ENCODE peak calls at places on chromosomes 3 and 15, in seven cellular contexts. T is K562, I is SK-N-SH, F is H1, A is HepG2, D is GM12878, U is HCT116. O is an unnamed sample.

GRCh38 chr3:51374456-51374855 is 10.6 kb upstream of the MANF start:
- DNase-seq in T (no peak), I (no peak), F (no peak), A (no peak), D (no peak), U (no peak), O (no peak)

GRCh38 chr3:16838561-16838960 is 46.2 kb upstream of the PLCL2 start:
- DNase-seq in T (no peak), I (no peak), F (no peak), A (peak; percentile 6), D (no peak), U (no peak), O (no peak)

GRCh38 chr3:172154768-172155649 is 115.6 kb downstream of the FNDC3B start:
- DNase-seq in T (no peak), I (no peak), F (no peak), A (no peak), D (no peak), U (no peak), O (no peak)

GRCh38 chr15:50100484-50100883 is 18.5 kb downstream of the ATP8B4 start:
- DNase-seq in T (no peak), I (no peak), F (no peak), A (no peak), D (no peak), U (no peak), O (no peak)

GRCh38 chr15:80437492-80437891 is 33.3 kb downstream of the ARNT2 start:
- DNase-seq in T (no peak), I (no peak), F (no peak), A (no peak), D (no peak), U (no peak), O (no peak)

GRCh38 chr3:17602126-17602525 is 140.3 kb downstream of the TBC1D5 start:
- DNase-seq in T (no peak), I (no peak), F (no peak), A (no peak), D (no peak), U (no peak), O (no peak)

GRCh38 chr15:41777421-41777973 is 3.2 kb downstream of the MAPKBP1 start:
- DNase-seq in T (no peak), I (no peak), F (no peak), A (no peak), D (no peak), U (no peak), O (no peak)

GRCh38 chr3:101193957-101194356 is 126.4 kb downstream of the IMPG2 start:
- DNase-seq in T (no peak), I (no peak), F (no peak), A (no peak), D (no peak), U (no peak), O (no peak)

GRCh38 chr3:54773251-54773650 is 154.6 kb downstream of the LRTM1 start:
- DNase-seq in T (no peak), I (no peak), F (no peak), A (no peak), D (no peak), U (no peak), O (no peak)

GRCh38 chr3:47404955-47405790 is 24.4 kb downstream of the PTPN23 start:
- DNase-seq in T (peak; percentile 60), I (peak; percentile 24), F (no peak), A (no peak), D (no peak), U (no peak), O (no peak)

GRCh38 chr15:59892995-59893394 is 111.1 kb upstream of the FOXB1 start:
- DNase-seq in T (peak; percentile 12), I (no peak), F (no peak), A (no peak), D (no peak), U (no peak), O (peak; percentile 63)

GRCh38 chr3:138113309-138113708 is 2.1 kb downstream of the DZIP1L start:
- DNase-seq in T (no peak), I (no peak), F (no peak), A (no peak), D (no peak), U (peak; percentile 3), O (no peak)

GRCh38 chr15:100090411-100090810 is 251.4 kb downstream of the ADAMTS17 start:
- DNase-seq in T (no peak), I (no peak), F (no peak), A (no peak), D (no peak), U (no peak), O (no peak)

GRCh38 chr15:80527406-80527805 is 123.2 kb downstream of the ARNT2 start:
- DNase-seq in T (no peak), I (no peak), F (no peak), A (no peak), D (no peak), U (no peak), O (no peak)

GRCh38 chr3:126313580-126314304 is 43.5 kb downstream of the KLF15 start:
- DNase-seq in T (no peak), I (no peak), F (no peak), A (no peak), D (no peak), U (no peak), O (peak; percentile 42)

GRCh38 chr15:82012908-82013307 is 32.9 kb downstream of the MEX3B start:
- DNase-seq in T (no peak), I (no peak), F (no peak), A (no peak), D (no peak), U (no peak), O (no peak)

GRCh38 chr3:138034918-138035317 is 25.0 kb downstream of the CLDN18 start:
- DNase-seq in T (no peak), I (no peak), F (no peak), A (no peak), D (no peak), U (no peak), O (no peak)

GRCh38 chr15:74621936-74622335 is 6.3 kb downstream of the CLK3 start:
- DNase-seq in T (no peak), I (peak; percentile 44), F (no peak), A (no peak), D (no peak), U (no peak), O (no peak)

DNA sequence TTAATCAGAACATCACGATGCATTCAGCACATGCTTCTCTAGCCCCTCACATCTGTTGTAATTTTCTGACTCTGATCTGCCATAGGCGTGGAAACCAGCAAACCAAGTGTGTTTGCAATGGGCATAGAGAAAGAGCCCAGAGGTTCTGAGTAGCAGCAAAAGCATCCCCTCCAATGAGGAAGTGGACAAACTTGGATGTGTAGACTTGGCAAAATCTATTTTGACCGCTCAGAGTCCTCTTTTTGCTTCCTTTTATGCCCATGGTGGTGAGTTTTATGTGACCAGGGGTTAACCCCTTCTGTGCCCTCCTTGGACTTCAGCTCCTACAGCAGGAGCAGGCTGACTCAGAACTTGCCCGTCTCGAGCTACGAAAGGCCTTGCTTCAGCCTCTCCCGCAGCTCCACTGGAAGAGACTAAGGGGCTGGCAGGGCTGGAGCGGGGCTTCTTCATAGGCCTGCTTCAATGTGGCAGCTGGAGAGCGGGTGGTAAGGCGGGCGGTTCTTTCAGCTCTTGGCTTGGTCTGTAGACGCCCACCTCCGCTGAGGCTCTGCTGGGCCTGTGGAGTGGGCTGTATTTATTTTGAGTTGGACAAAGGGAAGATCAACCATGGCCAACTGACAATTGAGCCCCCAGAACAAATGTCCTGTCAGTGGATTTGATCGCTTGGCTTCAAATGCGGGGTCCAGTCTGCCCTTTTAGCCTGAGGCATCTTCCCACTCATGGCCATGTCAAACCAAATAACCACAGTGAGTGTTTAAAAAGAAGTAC is 6.5 kb upstream of the ETV5 start:
- DNase-seq in T (no peak), I (no peak), F (no peak), A (no peak), D (no peak), U (no peak), O (no peak)
- TF ChIP-seq JUND in T (no peak), I (no peak), F (no peak), A (no peak), D (no peak), U (no peak), O (no peak)

GRCh38 chr3:140188285-140188684 is 253.3 kb downstream of the CLSTN2 start:
- DNase-seq in T (no peak), I (no peak), F (no peak), A (no peak), D (no peak), U (no peak), O (no peak)

GRCh38 chr3:140186421-140186920 is 251.5 kb downstream of the CLSTN2 start:
- DNase-seq in T (no peak), I (peak; percentile 30), F (no peak), A (no peak), D (no peak), U (no peak), O (no peak)

GRCh38 chr3:140187028-140187427 is 252.0 kb downstream of the CLSTN2 start:
- DNase-seq in T (no peak), I (no peak), F (no peak), A (no peak), D (no peak), U (no peak), O (no peak)

GRCh38 chr3:140185375-140185774 is 250.4 kb downstream of the CLSTN2 start:
- DNase-seq in T (no peak), I (no peak), F (no peak), A (no peak), D (no peak), U (no peak), O (no peak)

GRCh38 chr3:140187648-140188221 is 252.8 kb downstream of the CLSTN2 start:
- DNase-seq in T (no peak), I (no peak), F (no peak), A (no peak), D (no peak), U (no peak), O (no peak)
- TF ChIP-seq JUND in T (no peak), I (no peak), F (no peak), A (no peak), D (no peak), U (no peak), O (no peak)

DNA sequence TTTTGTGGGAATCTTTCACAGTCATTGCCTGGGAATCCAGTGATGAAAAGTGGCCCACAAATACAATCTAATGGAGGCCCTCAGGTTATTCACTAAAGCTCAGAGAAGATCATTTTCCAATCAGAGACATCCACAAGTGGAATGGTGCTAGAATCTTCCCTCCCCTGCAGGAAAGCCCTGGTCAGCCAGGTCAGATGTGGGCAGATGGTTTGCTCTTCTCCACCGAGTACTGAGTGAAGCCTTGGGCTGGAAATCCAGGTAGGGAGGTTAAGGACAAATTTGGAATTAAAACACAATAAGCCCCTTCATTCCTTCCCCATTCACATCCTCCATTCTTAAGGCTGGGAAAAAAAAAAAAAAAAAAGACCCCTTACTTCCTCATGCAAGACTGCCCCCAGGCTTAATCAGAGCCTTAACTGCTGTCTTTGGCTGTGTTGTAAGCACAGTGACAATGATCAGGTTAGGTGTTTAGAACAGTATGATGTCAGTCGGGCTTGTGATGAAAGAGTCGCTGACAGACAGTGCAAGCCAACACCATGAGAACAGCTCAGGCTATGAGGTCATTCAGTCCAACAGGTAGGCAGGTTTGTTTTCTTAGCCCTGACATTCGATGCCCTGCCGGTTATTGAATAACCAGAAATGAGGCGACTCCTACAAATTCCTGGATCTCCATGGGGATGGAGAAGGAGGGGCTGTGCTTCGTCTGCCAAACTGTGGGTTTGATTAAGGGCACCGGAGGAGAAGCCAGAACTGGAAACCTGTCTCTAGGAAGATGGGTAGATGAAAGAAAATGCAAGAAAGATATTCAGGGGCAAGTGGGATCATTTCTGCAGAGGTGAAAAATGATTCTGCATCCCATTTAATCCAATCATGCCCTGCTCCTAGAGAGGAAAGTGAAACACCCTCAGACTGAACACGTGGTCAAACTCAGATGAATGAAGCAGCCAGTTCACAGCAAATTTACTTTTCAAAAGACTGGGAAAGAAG is 23.5 kb upstream of the HES1 start:
- DNase-seq in T (no peak), I (no peak), F (no peak), A (peak; percentile 98), D (no peak), U (no peak), O (peak; percentile 90)
- TF ChIP-seq JUND in T (no peak), I (no peak), F (no peak), A (peak; percentile 77), D (no peak), U (no peak), O (no peak)

GRCh38 chr3:81352867-81353266 is 408.6 kb downstream of the GBE1 start:
- DNase-seq in T (peak; percentile 4), I (no peak), F (no peak), A (peak; percentile 40), D (no peak), U (peak; percentile 13), O (no peak)
- TF ChIP-seq JUND in T (no peak), I (no peak), F (no peak), A (no peak), D (no peak), U (no peak), O (no peak)

O was measured in T47D.